ENCODE peak calls at places on chromosomes 1 and 21, in seven cellular contexts. K, I, E, Y, Q, R and L are unnamed samples.

GRCh38 chr1:192159034-192159433 is 772 bp downstream of the RGS18 start:
- DNase-seq in R (no peak), E (no peak), Y (no peak), Q (no peak), K (no peak), I (no peak), L (peak)

GRCh38 chr1:234326493-234327366 is 46.5 kb upstream of the COA6 start:
- DNase-seq in K (peak), Q (peak), R (peak), Y (peak), E (peak), I (peak), L (peak)

GRCh38 chr21:21084179-21084578 is 86.0 kb downstream of the NCAM2 start:
- DNase-seq in R (no peak), Y (no peak), Q (no peak), E (no peak), K (no peak), I (no peak), L (no peak)

GRCh38 chr1:217393901-217394300 is 237.0 kb downstream of the GPATCH2 start:
- DNase-seq in E (no peak), Q (no peak), I (no peak), Y (no peak), R (peak), K (no peak), L (no peak)

GRCh38 chr1:186195377-186195931 is 179.6 kb downstream of the TPR start:
- DNase-seq in I (no peak), E (no peak), Q (no peak), Y (no peak), R (no peak), K (no peak), L (no peak)

GRCh38 chr1:248800459-248800858 is 25.3 kb downstream of the SH3BP5L start:
- DNase-seq in Y (no peak), K (no peak), R (no peak), I (no peak), Q (no peak), E (no peak), L (no peak)

GRCh38 chr1:1118011-1118892 is 2.4 kb upstream of the C1orf159 start:
- DNase-seq in K (no peak), Q (peak), Y (peak), I (no peak), R (peak), E (no peak), L (no peak)

GRCh38 chr1:9437931-9438330 is 101.3 kb upstream of the SLC25A33 start:
- DNase-seq in K (no peak), Q (peak), E (peak), Y (no peak), R (no peak), I (no peak), L (no peak)

GRCh38 chr1:64745181-64745985 is 508 bp downstream of the RAVER2 start:
- DNase-seq in E (peak), I (no peak), Y (peak), K (peak), R (peak), Q (peak), L (peak)

GRCh38 chr1:58874757-58875755 is 91.2 kb upstream of the JUN start:
- DNase-seq in E (peak), Q (peak), Y (no peak), K (no peak), R (peak), I (no peak), L (no peak)

GRCh38 chr1:110229348-110230001 is 19.4 kb downstream of the KCNC4 start:
- DNase-seq in Y (no peak), K (no peak), Q (no peak), I (no peak), E (no peak), R (peak), L (no peak)

GRCh38 chr1:183632087-183632486 is 3.5 kb downstream of the ARPC5 start:
- DNase-seq in E (no peak), Q (no peak), I (no peak), K (peak), Y (no peak), R (no peak), L (no peak)